ENCODE peak calls at places on chromosomes 13 and 19, in ten cellular contexts. B is cardiac muscle cell, W is uterus, I is trophoblast cell, S is Karpas-422, A is right cardiac atrium, R is pancreas, D is psoas muscle, V is AG04450, K is PC-3. X is an unnamed sample.

GRCh38 chr19:46442808-46443450 is 14.2 kb upstream of the PNMA8C start:
- DNase-seq in B (peak; percentile 85), W (peak; percentile 59), I (no peak), S (no peak), A (no peak), R (no peak), D (peak; percentile 19), V (peak; percentile 44), K (peak; percentile 85), X (peak; percentile 66)

GRCh38 chr13:110244096-110244830 is 62.7 kb downstream of the COL4A1 start:
- DNase-seq in B (no peak), W (no peak), I (no peak), S (no peak), A (no peak), R (no peak), D (no peak), V (no peak), K (no peak), X (no peak)

GRCh38 chr19:5205388-5205787 is 135.2 kb downstream of the PTPRS start:
- DNase-seq in B (no peak), W (no peak), I (no peak), S (no peak), A (no peak), R (no peak), D (no peak), V (no peak), K (no peak), X (no peak)

GRCh38 chr13:82636119-82636518 is 1246.2 kb downstream of the SLITRK1 start:
- DNase-seq in B (peak; percentile 28), W (no peak), I (peak; percentile 31), S (no peak), A (no peak), R (no peak), D (no peak), V (no peak), K (peak; percentile 65), X (no peak)

GRCh38 chr13:59962343-59962742 is 201.4 kb downstream of the DIAPH3 start:
- DNase-seq in B (no peak), W (no peak), I (no peak), S (no peak), A (no peak), R (no peak), D (no peak), V (no peak), K (no peak), X (no peak)

GRCh38 chr19:9986787-9987281 is 23.5 kb downstream of the COL5A3 start:
- DNase-seq in B (peak; percentile 52), W (peak; percentile 78), I (no peak), S (no peak), A (peak; percentile 63), R (no peak), D (peak; percentile 74), V (no peak), K (no peak), X (no peak)

GRCh38 chr19:3474015-3474414 is 6.3 kb downstream of the SMIM24 start:
- DNase-seq in B (no peak), W (no peak), I (no peak), S (no peak), A (no peak), R (no peak), D (no peak), V (no peak), K (no peak), X (no peak)

GRCh38 chr19:1862068-1862423 is 1.3 kb downstream of the KLF16 start:
- DNase-seq in B (no peak), W (no peak), I (no peak), S (no peak), A (no peak), R (no peak), D (no peak), V (no peak), K (no peak), X (no peak)

GRCh38 chr19:37790244-37790925 is 11.0 kb upstream of the ZNF573 start:
- DNase-seq in B (no peak), W (no peak), I (no peak), S (no peak), A (no peak), R (no peak), D (no peak), V (no peak), K (no peak), X (peak; percentile 2)

GRCh38 chr19:11410682-11411081 is 8.4 kb downstream of the RGL3 start:
- DNase-seq in B (no peak), W (no peak), I (peak; percentile 60), S (no peak), A (no peak), R (no peak), D (no peak), V (no peak), K (peak; percentile 65), X (no peak)

GRCh38 chr13:46039421-46040036 is 13.0 kb downstream of the ZC3H13 start:
- DNase-seq in B (no peak), W (no peak), I (no peak), S (no peak), A (no peak), R (no peak), D (no peak), V (peak; percentile 32), K (no peak), X (no peak)

GRCh38 chr13:97978661-97979450 is 25.4 kb downstream of the IPO5 start:
- DNase-seq in B (peak; percentile 16), W (no peak), I (peak; percentile 12), S (no peak), A (no peak), R (no peak), D (no peak), V (no peak), K (peak; percentile 44), X (no peak)

GRCh38 chr19:55578761-55579747 is 1.6 kb downstream of the ZNF579 start:
- DNase-seq in B (no peak), W (no peak), I (no peak), S (no peak), A (no peak), R (peak; percentile 77), D (no peak), V (no peak), K (no peak), X (no peak)

GRCh38 chr19:35417278-35417677 is 30.8 kb upstream of the FFAR2 start:
- DNase-seq in B (no peak), W (no peak), I (no peak), S (no peak), A (no peak), R (no peak), D (no peak), V (no peak), K (no peak), X (no peak)
- H3K27me3 ChIP-seq in B (peaks cover 13% of the 10 kb centered on the region), W (no peaks in the 10 kb centered on the region), I (no peaks in the 10 kb centered on the region), S (no peaks in the 10 kb centered on the region), A (no peaks in the 10 kb centered on the region), R (no peaks in the 10 kb centered on the region), D (no peaks in the 10 kb centered on the region), V (peaks cover 2% of the 10 kb centered on the region), K (peaks cover 35% of the 10 kb centered on the region), X (no peaks in the 10 kb centered on the region)

GRCh38 chr13:30268673-30269072 is 38.7 kb downstream of the KATNAL1 start:
- DNase-seq in B (no peak), W (no peak), I (no peak), S (no peak), A (no peak), R (no peak), D (no peak), V (no peak), K (no peak), X (no peak)
- H3K27ac ChIP-seq in B (no peak overlapping the region), W (no peak overlapping the region), I (no peak overlapping the region), S (peak overlapping the region; percentile 18), A (no peak overlapping the region), R (no peak overlapping the region), D (no peak overlapping the region), V (no peak overlapping the region), K (no peak overlapping the region), X (no peak overlapping the region)

GRCh38 chr19:52070496-52070895 is 21.9 kb upstream of the ZNF432 start:
- DNase-seq in B (peak; percentile 74), W (no peak), I (peak; percentile 88), S (no peak), A (no peak), R (no peak), D (no peak), V (no peak), K (peak; percentile 63), X (no peak)
- H3K4me3 ChIP-seq in B (no peak overlapping the region), W (no peak overlapping the region), I (no peak overlapping the region), S (no peak overlapping the region), A (no peak overlapping the region), R (no peak overlapping the region), D (no peak overlapping the region), V (no peak overlapping the region), K (no peak overlapping the region), X (no peak overlapping the region)

GRCh38 chr13:78596701-78597550 is 6.4 kb downstream of the POU4F1 start:
- DNase-seq in B (no peak), W (no peak), I (no peak), S (no peak), A (no peak), R (no peak), D (no peak), V (no peak), K (no peak), X (no peak)

GRCh38 chr13:78598382-78598781 is 5.0 kb downstream of the POU4F1 start:
- DNase-seq in B (no peak), W (no peak), I (no peak), S (no peak), A (no peak), R (no peak), D (no peak), V (no peak), K (no peak), X (no peak)

GRCh38 chr13:78593652-78594494 is 9.5 kb downstream of the POU4F1 start:
- DNase-seq in B (no peak), W (no peak), I (no peak), S (no peak), A (no peak), R (no peak), D (no peak), V (no peak), K (no peak), X (no peak)

GRCh38 chr13:78595458-78595818 is 7.9 kb downstream of the POU4F1 start:
- DNase-seq in B (no peak), W (no peak), I (no peak), S (no peak), A (no peak), R (no peak), D (no peak), V (no peak), K (no peak), X (no peak)

DNA sequence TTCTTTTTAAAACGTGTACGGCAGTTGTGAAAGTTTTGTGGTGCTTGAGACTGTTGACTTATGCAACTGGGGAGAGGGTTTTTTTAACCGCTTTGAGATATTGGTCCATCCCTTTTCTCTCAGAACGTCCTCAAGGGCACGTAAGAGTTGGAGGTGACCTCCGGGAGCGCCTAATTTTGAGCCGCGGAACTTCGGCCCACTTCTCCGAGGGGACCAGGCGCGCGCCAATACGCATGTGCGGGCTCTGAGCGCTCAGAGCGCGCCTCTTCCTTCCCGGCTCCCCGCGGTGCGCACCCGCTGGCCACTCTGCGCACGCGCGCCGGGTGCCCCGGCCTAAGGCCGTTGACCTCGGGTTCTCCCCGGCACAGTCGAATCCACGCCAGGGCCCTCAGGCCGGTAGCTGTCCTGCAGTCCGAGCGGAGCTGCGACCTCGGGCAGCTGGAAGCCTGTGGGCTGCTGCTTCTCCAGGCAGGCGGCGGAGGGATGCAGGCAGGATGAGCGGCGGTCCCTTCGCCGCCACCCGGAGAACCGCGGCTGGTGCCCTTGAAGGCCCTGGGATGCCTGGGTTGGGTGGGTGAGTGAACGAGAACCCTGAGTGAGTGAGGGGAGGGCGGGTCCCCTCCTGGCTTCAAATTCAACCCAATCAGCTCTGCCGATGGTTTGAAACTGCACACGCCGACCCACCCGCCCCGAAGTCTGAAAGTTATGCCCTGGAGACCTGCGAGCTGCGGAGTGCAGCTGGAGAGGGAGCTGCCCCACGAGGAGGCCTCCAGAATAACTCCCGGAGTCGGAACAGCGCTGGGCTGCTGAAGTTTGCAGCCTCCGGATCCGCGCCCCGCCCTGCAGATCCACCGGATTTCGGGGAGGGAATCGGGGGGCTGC is 7.3 kb downstream of the POU4F1 start:
- DNase-seq in B (no peak), W (no peak), I (no peak), S (peak; percentile 21), A (no peak), R (peak; percentile 60), D (no peak), V (no peak), K (no peak), X (no peak)
- H3K27me3 ChIP-seq in B (peaks cover 100% of the 10 kb centered on the region), W (peaks cover 95% of the 10 kb centered on the region), I (peaks cover 67% of the 10 kb centered on the region), S (no peaks in the 10 kb centered on the region), A (peaks cover 9% of the 10 kb centered on the region), R (peaks cover 42% of the 10 kb centered on the region), D (no peaks in the 10 kb centered on the region), V (peaks cover 87% of the 10 kb centered on the region), K (peaks cover 85% of the 10 kb centered on the region), X (peaks cover 91% of the 10 kb centered on the region)

X was measured in thyroid gland.